ENCODE peak calls at places on chromosomes 1 and 21, in seven cellular contexts. One of them, this sample, is unnamed.

GRCh38 chr21:34795152-34796141 is 126.7 kb downstream of the CLIC6 start:
- DNase-seq in brain microvascular endothelial cell: no peak
- DNase-seq in neuronal stem cell: no peak
- DNase-seq in Peyer's patch: no peak
- DNase-seq in prostate gland: peak
- DNase-seq in RWPE1: peak
- DNase-seq in heart left ventricle: no peak
- DNase-seq in this sample: no peak

GRCh38 chr21:42852925-42853570 is 26.3 kb downstream of the WDR4 start:
- DNase-seq in Peyer's patch: no peak
- DNase-seq in brain microvascular endothelial cell: no peak
- DNase-seq in prostate gland: no peak
- DNase-seq in heart left ventricle: no peak
- DNase-seq in RWPE1: no peak
- DNase-seq in neuronal stem cell: no peak
- DNase-seq in this sample: no peak

GRCh38 chr21:41640756-41641509 is 125.9 kb downstream of the RIPK4 start:
- DNase-seq in RWPE1: peak
- DNase-seq in heart left ventricle: no peak
- DNase-seq in neuronal stem cell: no peak
- DNase-seq in brain microvascular endothelial cell: no peak
- DNase-seq in prostate gland: no peak
- DNase-seq in Peyer's patch: no peak
- DNase-seq in this sample: no peak

GRCh38 chr1:30407030-30407861 is 316.1 kb downstream of the MATN1 start:
- DNase-seq in prostate gland: no peak
- DNase-seq in RWPE1: no peak
- DNase-seq in heart left ventricle: peak
- DNase-seq in Peyer's patch: peak
- DNase-seq in neuronal stem cell: no peak
- DNase-seq in brain microvascular endothelial cell: peak
- DNase-seq in this sample: no peak

GRCh38 chr1:152461544-152461943 is 47.5 kb upstream of the CRNN start:
- DNase-seq in prostate gland: peak
- DNase-seq in Peyer's patch: peak
- DNase-seq in heart left ventricle: peak
- DNase-seq in neuronal stem cell: no peak
- DNase-seq in brain microvascular endothelial cell: peak
- DNase-seq in RWPE1: peak
- DNase-seq in this sample: peak

GRCh38 chr1:91564888-91565700 is 64.4 kb downstream of the CDC7 start:
- DNase-seq in brain microvascular endothelial cell: no peak
- DNase-seq in prostate gland: no peak
- DNase-seq in neuronal stem cell: peak
- DNase-seq in Peyer's patch: no peak
- DNase-seq in heart left ventricle: no peak
- DNase-seq in RWPE1: no peak
- DNase-seq in this sample: no peak

GRCh38 chr1:159012495-159012894 is 2.8 kb downstream of the IFI16 start:
- DNase-seq in neuronal stem cell: no peak
- DNase-seq in prostate gland: no peak
- DNase-seq in heart left ventricle: peak
- DNase-seq in RWPE1: no peak
- DNase-seq in Peyer's patch: peak
- DNase-seq in brain microvascular endothelial cell: no peak
- DNase-seq in this sample: no peak

GRCh38 chr1:156502749-156503671 is 2.4 kb upstream of the MEF2D start:
- DNase-seq in neuronal stem cell: no peak
- DNase-seq in prostate gland: peak
- DNase-seq in Peyer's patch: no peak
- DNase-seq in heart left ventricle: peak
- DNase-seq in RWPE1: peak
- DNase-seq in brain microvascular endothelial cell: peak
- DNase-seq in this sample: peak

GRCh38 chr1:244730153-244730933 is 77.4 kb downstream of the DESI2 start:
- DNase-seq in heart left ventricle: peak
- DNase-seq in brain microvascular endothelial cell: peak
- DNase-seq in prostate gland: no peak
- DNase-seq in neuronal stem cell: peak
- DNase-seq in RWPE1: peak
- DNase-seq in Peyer's patch: no peak
- DNase-seq in this sample: peak

GRCh38 chr1:109910123-109910962 is at the start of gene CSF1:
- DNase-seq in Peyer's patch: peak
- DNase-seq in heart left ventricle: peak
- DNase-seq in prostate gland: peak
- DNase-seq in neuronal stem cell: peak
- DNase-seq in brain microvascular endothelial cell: peak
- DNase-seq in RWPE1: peak
- DNase-seq in this sample: peak

GRCh38 chr1:224170748-224171478 is 12.1 kb upstream of the DEGS1 start:
- DNase-seq in heart left ventricle: no peak
- DNase-seq in RWPE1: no peak
- DNase-seq in brain microvascular endothelial cell: no peak
- DNase-seq in Peyer's patch: peak
- DNase-seq in neuronal stem cell: no peak
- DNase-seq in prostate gland: no peak
- DNase-seq in this sample: no peak

GRCh38 chr1:218852541-218852940 is 321.1 kb upstream of the LYPLAL1 start:
- DNase-seq in RWPE1: no peak
- DNase-seq in heart left ventricle: no peak
- DNase-seq in prostate gland: no peak
- DNase-seq in neuronal stem cell: no peak
- DNase-seq in Peyer's patch: no peak
- DNase-seq in brain microvascular endothelial cell: no peak
- DNase-seq in this sample: no peak

GRCh38 chr1:67307251-67308060 is at the start of gene IL12RB2:
- DNase-seq in neuronal stem cell: peak
- DNase-seq in heart left ventricle: no peak
- DNase-seq in brain microvascular endothelial cell: no peak
- DNase-seq in RWPE1: no peak
- DNase-seq in Peyer's patch: no peak
- DNase-seq in prostate gland: no peak
- DNase-seq in this sample: peak

GRCh38 chr21:32562426-32562825 is 22.9 kb downstream of the TCP10L start:
- DNase-seq in heart left ventricle: peak
- DNase-seq in RWPE1: no peak
- DNase-seq in brain microvascular endothelial cell: peak
- DNase-seq in Peyer's patch: no peak
- DNase-seq in neuronal stem cell: peak
- DNase-seq in prostate gland: peak
- DNase-seq in this sample: no peak

GRCh38 chr1:8302181-8302681 is 15.7 kb upstream of the SLC45A1 start:
- DNase-seq in heart left ventricle: no peak
- DNase-seq in neuronal stem cell: no peak
- DNase-seq in prostate gland: no peak
- DNase-seq in RWPE1: no peak
- DNase-seq in Peyer's patch: no peak
- DNase-seq in brain microvascular endothelial cell: no peak
- DNase-seq in this sample: no peak

GRCh38 chr1:19623523-19623922 is 20.6 kb upstream of the NBL1 start:
- DNase-seq in brain microvascular endothelial cell: no peak
- DNase-seq in Peyer's patch: no peak
- DNase-seq in heart left ventricle: no peak
- DNase-seq in prostate gland: no peak
- DNase-seq in RWPE1: no peak
- DNase-seq in neuronal stem cell: no peak
- DNase-seq in this sample: no peak

GRCh38 chr1:218705911-218706893 is 361.1 kb downstream of the TGFB2 start:
- DNase-seq in brain microvascular endothelial cell: peak
- DNase-seq in heart left ventricle: no peak
- DNase-seq in RWPE1: peak
- DNase-seq in Peyer's patch: no peak
- DNase-seq in neuronal stem cell: no peak
- DNase-seq in prostate gland: no peak
- DNase-seq in this sample: no peak

GRCh38 chr1:40039245-40039756 is 1.2 kb upstream of the CAP1 start:
- DNase-seq in neuronal stem cell: peak
- DNase-seq in Peyer's patch: no peak
- DNase-seq in RWPE1: no peak
- DNase-seq in brain microvascular endothelial cell: no peak
- DNase-seq in heart left ventricle: no peak
- DNase-seq in prostate gland: peak
- DNase-seq in this sample: no peak

GRCh38 chr1:36115200-36115669 is 9.8 kb downstream of the COL8A2 start:
- DNase-seq in prostate gland: no peak
- DNase-seq in neuronal stem cell: no peak
- DNase-seq in brain microvascular endothelial cell: peak
- DNase-seq in Peyer's patch: no peak
- DNase-seq in RWPE1: no peak
- DNase-seq in heart left ventricle: no peak
- DNase-seq in this sample: peak

GRCh38 chr1:192270398-192270797 is 46.4 kb upstream of the RGS21 start:
- DNase-seq in heart left ventricle: no peak
- DNase-seq in neuronal stem cell: no peak
- DNase-seq in prostate gland: no peak
- DNase-seq in brain microvascular endothelial cell: no peak
- DNase-seq in Peyer's patch: no peak
- DNase-seq in RWPE1: peak
- DNase-seq in this sample: no peak

GRCh38 chr1:155591770-155592169 is 18.2 kb upstream of the MSTO1 start:
- DNase-seq in prostate gland: peak
- DNase-seq in Peyer's patch: no peak
- DNase-seq in brain microvascular endothelial cell: peak
- DNase-seq in neuronal stem cell: peak
- DNase-seq in RWPE1: peak
- DNase-seq in heart left ventricle: peak
- DNase-seq in this sample: peak

GRCh38 chr1:47249755-47250154 is 17.7 kb upstream of the TAL1 start:
- DNase-seq in brain microvascular endothelial cell: no peak
- DNase-seq in heart left ventricle: no peak
- DNase-seq in prostate gland: no peak
- DNase-seq in RWPE1: no peak
- DNase-seq in neuronal stem cell: no peak
- DNase-seq in Peyer's patch: no peak
- DNase-seq in this sample: no peak

GRCh38 chr1:5598824-5599395 is 393.3 kb downstream of the NPHP4 start:
- DNase-seq in heart left ventricle: no peak
- DNase-seq in RWPE1: no peak
- DNase-seq in brain microvascular endothelial cell: no peak
- DNase-seq in Peyer's patch: no peak
- DNase-seq in prostate gland: no peak
- DNase-seq in neuronal stem cell: no peak
- DNase-seq in this sample: no peak

GRCh38 chr1:99607590-99607989 is 38.3 kb upstream of the PALMD start:
- DNase-seq in RWPE1: no peak
- DNase-seq in neuronal stem cell: no peak
- DNase-seq in Peyer's patch: no peak
- DNase-seq in heart left ventricle: no peak
- DNase-seq in brain microvascular endothelial cell: no peak
- DNase-seq in prostate gland: no peak
- DNase-seq in this sample: no peak

GRCh38 chr1:160522622-160523345 is at the start of gene SLAMF6:
- DNase-seq in prostate gland: no peak
- DNase-seq in brain microvascular endothelial cell: no peak
- DNase-seq in neuronal stem cell: no peak
- DNase-seq in RWPE1: no peak
- DNase-seq in heart left ventricle: no peak
- DNase-seq in Peyer's patch: peak
- DNase-seq in this sample: no peak

GRCh38 chr1:9553736-9554144 is 14.5 kb downstream of the SLC25A33 start:
- DNase-seq in heart left ventricle: no peak
- DNase-seq in neuronal stem cell: no peak
- DNase-seq in brain microvascular endothelial cell: no peak
- DNase-seq in prostate gland: peak
- DNase-seq in RWPE1: no peak
- DNase-seq in Peyer's patch: no peak
- DNase-seq in this sample: no peak

GRCh38 chr1:9558271-9558945 is 19.1 kb downstream of the SLC25A33 start:
- DNase-seq in prostate gland: no peak
- DNase-seq in brain microvascular endothelial cell: no peak
- DNase-seq in heart left ventricle: no peak
- DNase-seq in neuronal stem cell: no peak
- DNase-seq in RWPE1: no peak
- DNase-seq in Peyer's patch: no peak
- DNase-seq in this sample: no peak

GRCh38 chr1:9557624-9558023 is 18.4 kb downstream of the SLC25A33 start:
- DNase-seq in prostate gland: no peak
- DNase-seq in brain microvascular endothelial cell: no peak
- DNase-seq in RWPE1: no peak
- DNase-seq in neuronal stem cell: no peak
- DNase-seq in heart left ventricle: no peak
- DNase-seq in Peyer's patch: no peak
- DNase-seq in this sample: no peak

GRCh38 chr1:9558946-9559545 is 19.8 kb downstream of the SLC25A33 start:
- DNase-seq in brain microvascular endothelial cell: no peak
- DNase-seq in neuronal stem cell: no peak
- DNase-seq in Peyer's patch: no peak
- DNase-seq in heart left ventricle: no peak
- DNase-seq in RWPE1: no peak
- DNase-seq in prostate gland: no peak
- DNase-seq in this sample: peak

GRCh38 chr1:9555942-9556341 is 16.7 kb downstream of the SLC25A33 start:
- DNase-seq in RWPE1: no peak
- DNase-seq in heart left ventricle: no peak
- DNase-seq in brain microvascular endothelial cell: no peak
- DNase-seq in prostate gland: no peak
- DNase-seq in Peyer's patch: no peak
- DNase-seq in neuronal stem cell: no peak
- DNase-seq in this sample: peak
- H3K27ac ChIP-seq in RWPE1: peak
- H3K27ac ChIP-seq in heart left ventricle: peak
- H3K27ac ChIP-seq in brain microvascular endothelial cell: no peak
- H3K27ac ChIP-seq in prostate gland: no peak
- H3K27ac ChIP-seq in Peyer's patch: peak
- H3K27ac ChIP-seq in neuronal stem cell: no peak
- H3K27ac ChIP-seq in this sample: peak

GRCh38 chr1:92921031-92922023 is 39.9 kb downstream of the DIPK1A start:
- DNase-seq in heart left ventricle: no peak
- DNase-seq in brain microvascular endothelial cell: no peak
- DNase-seq in RWPE1: no peak
- DNase-seq in prostate gland: no peak
- DNase-seq in neuronal stem cell: no peak
- DNase-seq in Peyer's patch: no peak
- DNase-seq in this sample: no peak
- H3K27ac ChIP-seq in heart left ventricle: no peak
- H3K27ac ChIP-seq in brain microvascular endothelial cell: no peak
- H3K27ac ChIP-seq in RWPE1: no peak
- H3K27ac ChIP-seq in prostate gland: no peak
- H3K27ac ChIP-seq in neuronal stem cell: no peak
- H3K27ac ChIP-seq in Peyer's patch: peak
- H3K27ac ChIP-seq in this sample: no peak

DNA sequence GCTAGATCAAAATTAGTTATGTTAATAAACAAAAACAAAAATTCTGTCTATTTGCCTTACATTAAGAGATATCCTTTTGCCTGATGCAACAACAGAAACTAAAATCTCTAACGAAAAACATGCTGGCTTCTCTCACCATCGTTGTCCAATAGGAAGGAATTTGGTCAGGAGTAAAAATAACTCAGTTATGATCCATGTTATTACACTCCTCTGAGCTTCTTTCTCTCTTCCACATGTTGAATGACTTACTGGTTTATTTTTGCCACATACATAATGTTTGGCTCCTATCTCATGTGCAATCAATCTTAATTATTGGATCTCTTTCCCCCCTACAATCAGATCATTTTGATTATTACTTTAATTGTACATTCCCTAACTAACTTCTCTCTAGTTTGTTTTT is 688.4 kb downstream of the USP25 start:
- DNase-seq in Peyer's patch: no peak
- DNase-seq in prostate gland: no peak
- DNase-seq in neuronal stem cell: no peak
- DNase-seq in heart left ventricle: no peak
- DNase-seq in brain microvascular endothelial cell: no peak
- DNase-seq in RWPE1: no peak
- DNase-seq in this sample: no peak
- H3K27ac ChIP-seq in Peyer's patch: peak
- H3K27ac ChIP-seq in prostate gland: no peak
- H3K27ac ChIP-seq in neuronal stem cell: no peak
- H3K27ac ChIP-seq in heart left ventricle: peak
- H3K27ac ChIP-seq in brain microvascular endothelial cell: no peak
- H3K27ac ChIP-seq in RWPE1: no peak
- H3K27ac ChIP-seq in this sample: no peak

GRCh38 chr1:229810140-229810539 is 184.1 kb downstream of the URB2 start:
- DNase-seq in prostate gland: no peak
- DNase-seq in neuronal stem cell: no peak
- DNase-seq in Peyer's patch: no peak
- DNase-seq in RWPE1: no peak
- DNase-seq in heart left ventricle: no peak
- DNase-seq in brain microvascular endothelial cell: no peak
- DNase-seq in this sample: no peak
- H3K27ac ChIP-seq in prostate gland: no peak
- H3K27ac ChIP-seq in neuronal stem cell: no peak
- H3K27ac ChIP-seq in Peyer's patch: no peak
- H3K27ac ChIP-seq in RWPE1: no peak
- H3K27ac ChIP-seq in heart left ventricle: no peak
- H3K27ac ChIP-seq in brain microvascular endothelial cell: no peak
- H3K27ac ChIP-seq in this sample: no peak